ENCODE peak calls at places on chromosome 11, in four cellular contexts. Z is CD8-positive, alpha-beta memory T cell; J is psoas muscle; V is HAP-1. C is an unnamed sample.

GRCh38 chr11:44621784-44622183 is 56.3 kb downstream of the CD82 start:
- DNase-seq in V (no peak), J (no peak), Z (no peak), C (peak; percentile 17)

GRCh38 chr11:112400615-112401014 is 140.0 kb upstream of the PLET1 start:
- DNase-seq in Z (no peak), V (no peak), J (no peak), C (no peak)

GRCh38 chr11:68680541-68681231 is 3.7 kb upstream of the GAL start:
- DNase-seq in V (peak; percentile 5), J (no peak), Z (no peak), C (no peak)

GRCh38 chr11:118243993-118244762 is 8.0 kb downstream of the MPZL3 start:
- DNase-seq in Z (no peak), V (no peak), J (no peak), C (no peak)

GRCh38 chr11:75262961-75263852 is 22.6 kb downstream of the TPBGL start:
- DNase-seq in Z (no peak), J (no peak), V (no peak), C (no peak)

GRCh38 chr11:2799881-2800654 is 85.5 kb downstream of the CDKN1C start:
- DNase-seq in Z (no peak), V (no peak), J (peak; percentile 4), C (peak; percentile 17)

GRCh38 chr11:16856022-16856471 is 117.6 kb downstream of the C11orf58 start:
- DNase-seq in Z (no peak), J (no peak), V (no peak), C (no peak)

GRCh38 chr11:2881076-2881973 is 4.2 kb downstream of the CDKN1C start:
- DNase-seq in V (no peak), Z (no peak), J (no peak), C (no peak)

GRCh38 chr11:72445423-72445822 is 11.1 kb upstream of the CLPB start:
- DNase-seq in Z (no peak), V (no peak), J (no peak), C (no peak)

GRCh38 chr11:47083913-47084312 is 92.8 kb downstream of the ARFGAP2 start:
- DNase-seq in Z (no peak), J (no peak), V (no peak), C (no peak)

GRCh38 chr11:8926236-8926635 is 6.5 kb downstream of the C11orf16 start:
- DNase-seq in Z (no peak), V (no peak), J (no peak), C (no peak)

GRCh38 chr11:87176044-87176443 is 138.3 kb downstream of the TMEM135 start:
- DNase-seq in V (no peak), Z (no peak), J (no peak), C (no peak)

GRCh38 chr11:67274768-67275605 is 8.7 kb downstream of the GRK2 start:
- DNase-seq in J (peak; percentile 68), Z (no peak), V (no peak), C (peak; percentile 89)

GRCh38 chr11:72762641-72763304 is 10.6 kb upstream of the ARAP1 start:
- DNase-seq in Z (no peak), V (no peak), J (no peak), C (no peak)

GRCh38 chr11:117761993-117762392 is 35.0 kb downstream of the DSCAML1 start:
- DNase-seq in Z (no peak), V (no peak), J (no peak), C (no peak)

GRCh38 chr11:72111803-72112540 is 523 bp downstream of the ANAPC15 start:
- DNase-seq in V (peak; percentile 95), Z (peak; percentile 69), J (peak; percentile 88), C (peak; percentile 98)

GRCh38 chr11:65782816-65783228 is 2.0 kb upstream of the AP5B1 start:
- DNase-seq in V (no peak), J (no peak), Z (no peak), C (no peak)

GRCh38 chr11:124077266-124077665 is 36.1 kb upstream of the OR10G7 start:
- DNase-seq in J (no peak), Z (no peak), V (no peak), C (no peak)

GRCh38 chr11:44346983-44347382 is 37.0 kb upstream of the ALX4 start:
- DNase-seq in V (no peak), J (no peak), Z (no peak), C (no peak)

GRCh38 chr11:120391297-120391696 is 55.1 kb downstream of the ARHGEF12 start:
- DNase-seq in V (no peak), Z (no peak), J (no peak), C (no peak)

GRCh38 chr11:68505596-68505995 is 45.0 kb downstream of the PPP6R3 start:
- DNase-seq in Z (no peak), J (no peak), V (no peak), C (no peak)

GRCh38 chr11:111836766-111837165 is 34.6 kb downstream of the ALG9 start:
- DNase-seq in V (no peak), Z (no peak), J (no peak), C (no peak)

GRCh38 chr11:118247041-118247440 is 5.1 kb downstream of the MPZL3 start:
- DNase-seq in V (no peak), J (no peak), Z (no peak), C (no peak)

GRCh38 chr11:77322926-77323590 is 21.6 kb upstream of the GDPD4 start:
- DNase-seq in V (no peak), J (no peak), Z (no peak), C (no peak)

DNA sequence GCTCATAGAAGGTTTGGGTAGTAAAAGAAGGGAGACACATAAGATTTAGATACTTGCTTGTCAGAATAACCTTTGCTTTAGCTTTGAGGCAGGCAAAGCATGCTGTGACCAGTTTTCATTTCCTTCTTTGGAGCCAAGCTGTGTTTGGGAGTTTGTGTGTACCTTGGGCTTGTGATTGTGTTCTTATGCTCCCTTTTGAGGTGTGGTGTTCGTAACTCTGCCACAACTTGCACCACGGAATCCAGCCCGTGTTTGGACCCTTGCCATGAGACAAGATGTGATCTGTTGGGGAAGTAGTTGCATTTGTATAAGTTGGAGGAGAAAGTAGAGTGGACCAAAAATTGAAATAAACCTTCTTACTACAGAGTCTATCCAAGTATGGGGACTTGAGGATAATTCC is 34.0 kb downstream of the BMAL1 start:
- DNase-seq in Z (no peak), J (no peak), V (no peak), C (no peak)
- H3K4me1 ChIP-seq in Z (peaks cover 63% of the 10 kb centered on the region), J (peaks cover 85% of the 10 kb centered on the region), V (no peaks in the 10 kb centered on the region), C (peaks cover 21% of the 10 kb centered on the region)

DNA sequence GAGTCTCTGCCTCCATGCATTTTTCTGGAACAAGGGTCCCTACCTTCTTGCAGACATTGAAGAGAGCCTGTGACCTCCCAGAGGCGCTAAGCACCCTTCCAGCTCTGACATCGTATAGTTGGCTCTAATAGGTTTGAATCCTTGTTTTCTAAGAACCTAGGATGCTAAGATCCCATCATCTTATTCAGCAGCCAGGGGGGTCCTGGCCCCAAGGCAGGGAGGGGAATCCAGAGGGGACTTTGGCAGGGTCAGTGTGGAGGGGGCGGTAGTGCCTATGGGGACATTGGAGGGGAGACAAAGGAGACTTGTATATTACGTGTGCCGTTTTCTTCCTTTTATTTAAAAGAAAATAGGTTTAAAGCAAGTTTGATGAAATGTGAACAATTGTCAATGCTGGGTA is 3.4 kb upstream of the LRRC10B start:
- DNase-seq in Z (no peak), J (no peak), V (no peak), C (no peak)
- H3K4me1 ChIP-seq in Z (peaks cover 6% of the 10 kb centered on the region), J (no peaks in the 10 kb centered on the region), V (peaks cover 4% of the 10 kb centered on the region), C (peaks cover 8% of the 10 kb centered on the region)

GRCh38 chr11:96199563-96200025 is 143.4 kb downstream of the MAML2 start:
- DNase-seq in V (peak; percentile 19), J (no peak), Z (no peak), C (no peak)

GRCh38 chr11:96198466-96198808 is 144.6 kb downstream of the MAML2 start:
- DNase-seq in J (no peak), Z (no peak), V (no peak), C (no peak)

GRCh38 chr11:96196074-96196787 is 146.8 kb downstream of the MAML2 start:
- DNase-seq in V (no peak), J (no peak), Z (no peak), C (no peak)

GRCh38 chr11:96197801-96198465 is 145.1 kb downstream of the MAML2 start:
- DNase-seq in J (no peak), V (no peak), Z (no peak), C (no peak)

GRCh38 chr11:96197221-96197620 is 145.8 kb downstream of the MAML2 start:
- DNase-seq in Z (no peak), J (no peak), V (peak; percentile 38), C (no peak)
- H3K4me1 ChIP-seq in Z (peaks cover 49% of the 10 kb centered on the region), J (no peaks in the 10 kb centered on the region), V (peaks cover 59% of the 10 kb centered on the region), C (no peaks in the 10 kb centered on the region)

GRCh38 chr11:1761110-1761856 is 2.4 kb downstream of the CTSD start:
- DNase-seq in J (peak; percentile 15), Z (no peak), V (no peak), C (no peak)

GRCh38 chr11:1759151-1759850 is 4.4 kb downstream of the CTSD start:
- DNase-seq in V (no peak), J (peak; percentile 20), Z (no peak), C (peak; percentile 62)

GRCh38 chr11:1759851-1760220 is 3.9 kb downstream of the CTSD start:
- DNase-seq in V (no peak), J (no peak), Z (no peak), C (no peak)

GRCh38 chr11:1761857-1762536 is 1.7 kb downstream of the CTSD start:
- DNase-seq in Z (no peak), J (no peak), V (no peak), C (no peak)

GRCh38 chr11:1760351-1761109 is 3.2 kb downstream of the CTSD start:
- DNase-seq in Z (no peak), V (no peak), J (peak; percentile 91), C (peak; percentile 99)
- H3K4me1 ChIP-seq in Z (peaks cover 84% of the 10 kb centered on the region), V (peaks cover 5% of the 10 kb centered on the region), J (peaks cover 72% of the 10 kb centered on the region), C (peaks cover 77% of the 10 kb centered on the region)

DNA sequence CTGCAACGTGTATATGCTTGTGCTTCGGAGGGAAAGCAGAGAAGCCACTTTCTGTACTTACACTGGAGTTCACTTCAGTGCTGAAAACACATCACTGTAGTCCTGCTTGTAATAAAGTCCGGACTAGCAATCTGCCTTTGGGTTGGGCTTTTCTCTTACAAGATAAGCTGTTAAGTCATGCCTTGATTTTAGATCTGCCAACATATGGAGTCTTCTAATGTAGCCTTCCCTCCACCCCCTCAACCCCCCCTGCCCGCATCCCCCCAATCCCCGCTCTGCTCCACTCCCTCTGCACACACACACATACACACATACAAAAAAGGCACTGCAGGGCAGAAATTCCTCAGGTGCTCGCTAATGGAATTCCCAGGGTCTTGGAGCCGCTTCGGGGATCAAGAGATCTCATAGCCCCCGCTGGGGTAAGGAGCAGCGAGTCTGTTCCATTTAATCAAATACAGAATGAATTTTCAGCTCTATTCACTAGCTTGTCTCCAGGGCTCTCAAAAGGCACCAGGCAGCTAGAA is 3.4 kb downstream of the CDON start:
- DNase-seq in J (no peak), Z (no peak), V (no peak), C (no peak)
- H3K4me1 ChIP-seq in J (peaks cover 12% of the 10 kb centered on the region), Z (peaks cover 11% of the 10 kb centered on the region), V (peaks cover 13% of the 10 kb centered on the region), C (peaks cover 7% of the 10 kb centered on the region)

C was measured in adrenal gland.